ENCODE peak calls at places on chromosomes 4 and X, in nine cellular contexts. U is breast epithelium; H is ovary; I is endothelial cell; A is uterus; P is T-helper 9 cell; E is neural crest cell; C is T follicular helper cell; K is stimulated activated CD4-positive, alpha-beta T cell treated with anti-CD3 and anti-CD28 coated beads, Interleukin-12 subunit alpha, Interleukin-12 subunit beta, amount 100 ng/mL, for 24 hours. Y is an unnamed sample.

GRCh38 chr4:166602068-166602467 is 632.2 kb downstream of the SPOCK3 start:
- DNase-seq in C (no peak), I (no peak), H (no peak), E (no peak), K (no peak), U (no peak), A (no peak), P (no peak), Y (no peak)

GRCh38 chrX:136495043-136495442 is 2.3 kb upstream of the HTATSF1 start:
- DNase-seq in I (no peak), A (no peak), H (no peak), C (no peak), U (no peak), P (no peak), E (no peak), K (no peak), Y (no peak)

GRCh38 chr4:16642897-16643296 is 255.5 kb downstream of the LDB2 start:
- DNase-seq in E (no peak), H (no peak), U (no peak), I (no peak), A (no peak), K (no peak), C (no peak), P (no peak), Y (no peak)

GRCh38 chrX:136261316-136261715 is 10.1 kb upstream of the MAP7D3 start:
- DNase-seq in H (no peak), E (no peak), P (no peak), A (no peak), K (no peak), C (no peak), I (no peak), U (no peak), Y (no peak)

GRCh38 chr4:113436360-113436759 is 325.2 kb downstream of the CAMK2D start:
- DNase-seq in I (no peak), C (no peak), K (no peak), E (no peak), A (no peak), H (peak; percentile 21), P (no peak), U (no peak), Y (peak; percentile 48)

GRCh38 chr4:106898621-106899230 is 137.4 kb downstream of the DKK2 start:
- DNase-seq in H (peak; percentile 18), U (no peak), A (no peak), P (no peak), E (peak; percentile 43), K (no peak), I (peak; percentile 61), C (no peak), Y (peak; percentile 37)

GRCh38 chr4:82839624-82840023 is 41.0 kb upstream of the SCD5 start:
- DNase-seq in P (no peak), E (no peak), U (no peak), K (no peak), C (no peak), A (no peak), H (no peak), I (no peak), Y (no peak)

GRCh38 chr4:155999743-156000142 is 46.1 kb upstream of the CTSO start:
- DNase-seq in H (no peak), I (peak; percentile 79), C (no peak), P (no peak), K (no peak), A (no peak), U (no peak), E (peak; percentile 61), Y (no peak)

GRCh38 chr4:36082817-36083216 is 161.5 kb downstream of the ARAP2 start:
- DNase-seq in C (no peak), A (no peak), K (no peak), E (no peak), U (no peak), I (no peak), H (no peak), P (no peak), Y (no peak)

GRCh38 chr4:163810757-163811156 is 316.3 kb downstream of the TMA16 start:
- DNase-seq in E (no peak), A (no peak), H (no peak), I (no peak), U (no peak), P (no peak), C (no peak), K (no peak), Y (no peak)

GRCh38 chr4:86300516-86300915 is 59.3 kb downstream of the MAPK10 start:
- DNase-seq in P (no peak), H (no peak), A (no peak), I (no peak), C (no peak), U (no peak), E (no peak), K (no peak), Y (peak; percentile 1)

GRCh38 chr4:147933316-147933715 is 201.4 kb downstream of the ARHGAP10 start:
- DNase-seq in H (no peak), I (peak; percentile 14), U (no peak), P (no peak), A (no peak), E (no peak), C (no peak), K (no peak), Y (no peak)

GRCh38 chr4:17059192-17059634 is 160.8 kb upstream of the LDB2 start:
- DNase-seq in P (no peak), E (no peak), I (no peak), U (no peak), C (no peak), H (peak; percentile 28), A (peak; percentile 63), K (no peak), Y (no peak)

GRCh38 chrX:150683536-150684146 is 9.6 kb upstream of the MTMR1 start:
- DNase-seq in I (peak; percentile 8), A (no peak), E (no peak), C (no peak), U (no peak), K (no peak), H (no peak), P (no peak), Y (peak; percentile 57)

GRCh38 chrX:108168961-108169740 is 77.6 kb downstream of the ATG4A start:
- DNase-seq in C (no peak), U (no peak), E (no peak), P (no peak), K (no peak), H (no peak), I (no peak), A (no peak), Y (no peak)

GRCh38 chrX:38610839-38611238 is 49.5 kb downstream of the TSPAN7 start:
- DNase-seq in P (no peak), E (no peak), A (no peak), K (no peak), U (no peak), I (no peak), H (no peak), C (no peak), Y (no peak)

GRCh38 chrX:28888421-28888820 is 301.2 kb downstream of the IL1RAPL1 start:
- DNase-seq in U (no peak), E (no peak), H (no peak), A (no peak), P (no peak), K (no peak), I (no peak), C (no peak), Y (no peak)

GRCh38 chrX:47482065-47482511 is 934 bp downstream of the ZNF41 start:
- DNase-seq in H (no peak), K (no peak), C (no peak), U (no peak), I (no peak), E (no peak), P (no peak), A (no peak), Y (no peak)

GRCh38 chr4:183601381-183601780 is 57.6 kb downstream of the RWDD4 start:
- DNase-seq in P (no peak), U (no peak), K (no peak), H (no peak), A (no peak), C (no peak), E (no peak), I (no peak), Y (no peak)

GRCh38 chrX:650274-650673 is 19.7 kb downstream of the SHOX start:
- DNase-seq in K (no peak), I (no peak), C (no peak), A (no peak), E (no peak), H (no peak), U (no peak), P (no peak), Y (no peak)

GRCh38 chr4:113042502-113042901 is 7.0 kb upstream of the ANK2 start:
- DNase-seq in I (no peak), U (no peak), A (no peak), C (no peak), H (no peak), K (no peak), P (no peak), E (no peak), Y (no peak)

GRCh38 chr4:106264331-106264728 is 51.7 kb downstream of the TBCK start:
- DNase-seq in A (no peak), C (no peak), P (no peak), K (no peak), E (no peak), U (no peak), H (no peak), I (no peak), Y (peak; percentile 85)

GRCh38 chr4:94152466-94152865 is 55.2 kb upstream of the SMARCAD1 start:
- DNase-seq in E (no peak), H (no peak), K (no peak), A (no peak), U (no peak), P (no peak), C (no peak), I (no peak), Y (no peak)

GRCh38 chr4:83356899-83357661 is 22.4 kb upstream of the HPSE start:
- DNase-seq in I (no peak), K (no peak), A (no peak), C (no peak), E (no peak), P (no peak), H (no peak), U (no peak), Y (peak; percentile 85)

GRCh38 chr4:163300445-163300844 is 32.0 kb downstream of the NPY1R start:
- DNase-seq in C (no peak), I (no peak), P (no peak), K (no peak), A (no peak), E (no peak), H (no peak), U (no peak), Y (no peak)

GRCh38 chr4:153342751-153343552 is 1.5 kb upstream of the MND1 start:
- DNase-seq in I (no peak), E (no peak), A (no peak), K (no peak), U (no peak), H (no peak), P (no peak), C (no peak), Y (no peak)

Y was measured in kidney tubule cell.